ENCODE peak calls at places on chromosomes 16 and 17, in five cellular contexts. H is Panc1; A is K562; U is central memory CD8-positive, alpha-beta T cell; I is heart left ventricle. P is an unnamed sample.

GRCh38 chr16:15948532-15949209 is 745 bp upstream of the ABCC1 start:
- ATAC-seq in H (no peak), A (no peak), U (no peak), I (no peak), P (no peak)

GRCh38 chr16:832652-833336 is 32.3 kb upstream of the GNG13 start:
- ATAC-seq in H (peak; percentile 56), A (no peak), U (no peak), I (no peak), P (no peak)

GRCh38 chr17:2954898-2955445 is 108.4 kb downstream of the OR1D5 start:
- ATAC-seq in H (peak; percentile 80), A (no peak), U (no peak), I (no peak), P (peak; percentile 94)

GRCh38 chr16:28609631-28610594 is at the start of gene SULT1A1:
- ATAC-seq in H (no peak), A (peak; percentile 81), U (no peak), I (peak; percentile 49), P (no peak)

GRCh38 chr16:79628501-79628975 is 28.0 kb upstream of the MAF start:
- ATAC-seq in H (no peak), A (no peak), U (peak; percentile 40), I (no peak), P (no peak)

GRCh38 chr16:57372372-57373116 is at the start of gene CX3CL1:
- ATAC-seq in H (peak; percentile 68), A (peak; percentile 69), U (no peak), I (peak; percentile 76), P (peak; percentile 83)

GRCh38 chr16:15705064-15705565 is 55.1 kb downstream of the NDE1 start:
- ATAC-seq in H (no peak), A (no peak), U (no peak), I (no peak), P (no peak)

GRCh38 chr16:66508261-66508913 is 41.5 kb downstream of the TK2 start:
- ATAC-seq in H (no peak), A (no peak), U (no peak), I (peak; percentile 18), P (no peak)

GRCh38 chr17:70929226-70929625 is 759.9 kb downstream of the KCNJ2 start:
- ATAC-seq in H (no peak), A (no peak), U (no peak), I (no peak), P (no peak)

GRCh38 chr17:37708008-37708615 is 36.7 kb downstream of the HNF1B start:
- ATAC-seq in H (no peak), A (no peak), U (no peak), I (no peak), P (no peak)

GRCh38 chr17:59666235-59666634 is 41.0 kb downstream of the PTRH2 start:
- ATAC-seq in H (no peak), A (no peak), U (no peak), I (no peak), P (no peak)

GRCh38 chr16:85321856-85322271 is 209.6 kb upstream of the CIBAR2 start:
- ATAC-seq in H (peak; percentile 86), A (peak; percentile 78), U (no peak), I (peak; percentile 94), P (peak; percentile 87)

GRCh38 chr16:57786632-57787518 is 15.4 kb downstream of the KIFC3 start:
- ATAC-seq in H (peak; percentile 57), A (peak; percentile 60), U (no peak), I (peak; percentile 94), P (no peak)

GRCh38 chr17:75570772-75571171 is 16.8 kb upstream of the MYO15B start:
- ATAC-seq in H (peak; percentile 12), A (no peak), U (no peak), I (no peak), P (no peak)

GRCh38 chr16:49049644-49050043 is 232.0 kb downstream of the CBLN1 start:
- ATAC-seq in H (no peak), A (no peak), U (no peak), I (no peak), P (no peak)

GRCh38 chr17:59067756-59068155 is 38.9 kb downstream of the TRIM37 start:
- ATAC-seq in H (no peak), A (no peak), U (no peak), I (no peak), P (no peak)

GRCh38 chr16:67235816-67236547 is 9.1 kb downstream of the TMEM208 start:
- ATAC-seq in H (no peak), A (no peak), U (peak; percentile 59), I (no peak), P (no peak)

GRCh38 chr16:16014329-16015224 is 65.2 kb downstream of the ABCC1 start:
- ATAC-seq in H (peak; percentile 83), A (no peak), U (no peak), I (peak; percentile 51), P (no peak)

GRCh38 chr17:63189082-63189481 is 223.0 kb downstream of the TANC2 start:
- ATAC-seq in H (no peak), A (no peak), U (no peak), I (no peak), P (peak; percentile 71)

GRCh38 chr16:86541560-86541959 is 13.5 kb downstream of the MTHFSD start:
- ATAC-seq in H (no peak), A (no peak), U (no peak), I (no peak), P (no peak)

GRCh38 chr17:38705803-38706624 is 941 bp downstream of the MLLT6 start:
- ATAC-seq in H (peak; percentile 2), A (no peak), U (no peak), I (no peak), P (peak; percentile 20)

GRCh38 chr16:89922477-89922883 is 662 bp upstream of the TUBB3 start:
- ATAC-seq in H (peak; percentile 23), A (peak; percentile 47), U (no peak), I (peak; percentile 6), P (peak; percentile 58)

GRCh38 chr16:84875846-84876245 is 56.1 kb downstream of the CRISPLD2 start:
- ATAC-seq in H (no peak), A (no peak), U (no peak), I (no peak), P (no peak)

GRCh38 chr16:53901396-53901795 is 197.4 kb downstream of the FTO start:
- ATAC-seq in H (no peak), A (no peak), U (no peak), I (no peak), P (no peak)

GRCh38 chr17:62933986-62934385 is 32.0 kb upstream of the TANC2 start:
- ATAC-seq in H (no peak), A (no peak), U (no peak), I (no peak), P (no peak)

GRCh38 chr16:4052801-4053662 is 63.2 kb downstream of the ADCY9 start:
- ATAC-seq in H (peak; percentile 81), A (no peak), U (no peak), I (peak; percentile 92), P (no peak)

GRCh38 chr17:81160306-81160705 is 5.0 kb upstream of the PVALEF start:
- ATAC-seq in H (no peak), A (no peak), U (no peak), I (no peak), P (no peak)

GRCh38 chr16:74625500-74626350 is 18.8 kb upstream of the GLG1 start:
- ATAC-seq in H (no peak), A (no peak), U (no peak), I (no peak), P (no peak)

GRCh38 chr16:50578147-50578546 is 30.0 kb downstream of the NKD1 start:
- ATAC-seq in H (no peak), A (no peak), U (no peak), I (no peak), P (no peak)

GRCh38 chr16:3655030-3655790 is 719 bp downstream of the DNASE1 start:
- ATAC-seq in H (peak; percentile 32), A (peak; percentile 14), U (no peak), I (no peak), P (no peak)

GRCh38 chr16:11034005-11034404 is 89.6 kb downstream of the CLEC16A start:
- ATAC-seq in H (no peak), A (no peak), U (no peak), I (no peak), P (no peak)

GRCh38 chr17:18891541-18891940 is 33.6 kb downstream of the PRPSAP2 start:
- ATAC-seq in H (no peak), A (no peak), U (no peak), I (peak; percentile 58), P (no peak)

GRCh38 chr17:50817142-50817751 is 18.1 kb upstream of the WFIKKN2 start:
- ATAC-seq in H (peak; percentile 73), A (peak; percentile 92), U (no peak), I (peak; percentile 42), P (peak; percentile 80)

GRCh38 chr16:53980675-53981074 is 276.7 kb downstream of the FTO start:
- ATAC-seq in H (no peak), A (no peak), U (no peak), I (no peak), P (no peak)

GRCh38 chr16:11162571-11163268 is 93.3 kb downstream of the SOCS1 start:
- ATAC-seq in H (no peak), A (no peak), U (no peak), I (no peak), P (peak; percentile 27)

GRCh38 chr17:78532311-78532710 is 44.9 kb downstream of the DNAH17 start:
- ATAC-seq in H (no peak), A (no peak), U (no peak), I (no peak), P (no peak)

GRCh38 chr17:3914319-3914685 is 2.0 kb downstream of the P2RX1 start:
- ATAC-seq in H (no peak), A (no peak), U (no peak), I (no peak), P (peak; percentile 5)